ENCODE peak calls at places on chromosomes 13 and 19, in ten cellular contexts. E is heart right ventricle; O is thoracic aorta; U is IMR-90; V is CD4-positive, alpha-beta T cell; W is lower lobe of right lung; G is AG04450; Z is fibroblast of mammary gland; H is AG04449; C is cardiac fibroblast. A is an unnamed sample.

GRCh38 chr19:46951236-46951986 is 68.2 kb upstream of the NPAS1 start:
- DNase-seq in E (no peak), O (no peak), U (peak; percentile 45), V (no peak), W (no peak), G (no peak), Z (peak; percentile 66), H (no peak), C (peak; percentile 91), A (no peak)

GRCh38 chr19:10533656-10534386 is 9.9 kb upstream of the ATG4D start:
- DNase-seq in E (no peak), O (no peak), U (peak; percentile 88), V (no peak), W (no peak), G (peak; percentile 45), Z (peak; percentile 43), H (peak; percentile 94), C (peak; percentile 83), A (no peak)

GRCh38 chr13:94249512-94249911 is 230.0 kb downstream of the DCT start:
- DNase-seq in E (no peak), O (no peak), U (peak; percentile 88), V (no peak), W (no peak), G (peak; percentile 42), Z (peak; percentile 88), H (peak; percentile 58), C (peak; percentile 86), A (no peak)

GRCh38 chr13:19052931-19053330 is 128.7 kb downstream of the TUBA3C start:
- DNase-seq in E (no peak), O (no peak), U (no peak), V (no peak), W (no peak), G (no peak), Z (no peak), H (no peak), C (no peak), A (no peak)

GRCh38 chr13:111865826-111866225 is 201.1 kb upstream of the SOX1 start:
- DNase-seq in E (no peak), O (no peak), U (no peak), V (no peak), W (no peak), G (no peak), Z (no peak), H (no peak), C (no peak), A (no peak)

GRCh38 chr13:52447815-52448552 is 2.5 kb downstream of the VPS36 start:
- DNase-seq in E (no peak), O (no peak), U (no peak), V (no peak), W (no peak), G (no peak), Z (no peak), H (no peak), C (no peak), A (no peak)

GRCh38 chr19:10936661-10937084 is 8.1 kb downstream of the TIMM29 start:
- DNase-seq in E (peak; percentile 61), O (no peak), U (peak; percentile 81), V (no peak), W (no peak), G (peak; percentile 71), Z (peak; percentile 83), H (peak; percentile 19), C (peak; percentile 86), A (no peak)

GRCh38 chr13:95146486-95146885 is 154.8 kb downstream of the ABCC4 start:
- DNase-seq in E (no peak), O (no peak), U (no peak), V (no peak), W (no peak), G (no peak), Z (no peak), H (no peak), C (no peak), A (no peak)

GRCh38 chr19:11202488-11203193 is 5.3 kb upstream of the KANK2 start:
- DNase-seq in E (no peak), O (no peak), U (no peak), V (no peak), W (no peak), G (no peak), Z (no peak), H (no peak), C (no peak), A (no peak)

GRCh38 chr19:53915000-53915399 is 5.9 kb downstream of the CACNG7 start:
- DNase-seq in E (no peak), O (no peak), U (no peak), V (no peak), W (no peak), G (no peak), Z (no peak), H (no peak), C (no peak), A (no peak)

GRCh38 chr13:89066868-89067466 is 1395.8 kb downstream of the SLITRK5 start:
- DNase-seq in E (no peak), O (no peak), U (peak; percentile 0), V (no peak), W (no peak), G (no peak), Z (peak; percentile 24), H (no peak), C (peak; percentile 8), A (no peak)
- TF ChIP-seq CTCF in E (peak; percentile 63), O (peak; percentile 42), U (no peak), V (peak; percentile 59), W (peak; percentile 62), G (peak; percentile 50), Z (peak; percentile 50), H (no peak), C (peak; percentile 4), A (peak; percentile 44)

GRCh38 chr13:45731455-45731854 is 29.3 kb downstream of the CBY2 start:
- DNase-seq in E (no peak), O (no peak), U (no peak), V (no peak), W (no peak), G (no peak), Z (no peak), H (no peak), C (no peak), A (no peak)

GRCh38 chr13:45728759-45729158 is 26.6 kb downstream of the CBY2 start:
- DNase-seq in E (no peak), O (no peak), U (no peak), V (no peak), W (no peak), G (no peak), Z (no peak), H (no peak), C (no peak), A (no peak)
- TF ChIP-seq CTCF in E (no peak), O (no peak), U (no peak), V (no peak), W (no peak), G (peak; percentile 14), Z (peak; percentile 3), H (no peak), C (peak; percentile 15), A (no peak)

DNA sequence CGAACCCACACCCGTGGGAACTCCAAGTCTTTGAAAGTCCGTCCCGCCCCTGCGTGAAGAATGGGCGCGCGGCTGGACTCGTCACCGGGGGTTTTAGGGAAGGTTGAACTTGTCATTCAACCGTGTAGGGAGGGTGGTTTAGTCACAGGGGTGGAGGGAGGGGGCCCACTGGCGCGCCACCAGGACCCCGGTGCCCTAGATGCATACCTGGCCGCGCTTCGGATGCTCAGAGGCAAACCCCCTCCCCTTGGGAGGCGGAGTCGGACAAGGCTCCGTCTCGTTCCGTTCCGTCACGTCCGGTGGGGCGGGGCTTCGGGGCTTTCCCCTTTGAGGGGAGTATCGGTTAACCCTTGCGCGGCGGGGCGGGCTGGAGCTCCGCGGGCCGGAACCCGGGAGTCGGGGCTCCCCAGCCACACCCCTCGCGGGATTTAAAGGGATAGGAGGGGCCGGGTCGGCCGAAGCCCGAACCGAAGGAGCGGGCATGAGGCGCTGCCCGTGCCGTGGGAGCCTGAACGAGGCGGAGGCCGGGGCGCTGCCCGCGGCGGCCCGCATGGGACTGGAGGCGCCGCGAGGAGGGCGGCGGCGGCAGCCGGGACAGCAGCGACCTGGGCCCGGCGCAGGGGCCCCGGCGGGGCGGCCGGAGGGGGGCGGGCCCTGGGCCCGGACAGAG is at the start of the genes COQ8B and ITPKC:
- DNase-seq in E (peak; percentile 100), O (peak; percentile 97), U (peak; percentile 96), V (peak; percentile 100), W (peak; percentile 100), G (peak; percentile 91), Z (peak; percentile 95), H (peak; percentile 83), C (peak; percentile 98), A (peak; percentile 100)
- TF ChIP-seq CTCF in E (no peak), O (no peak), U (peak; percentile 8), V (no peak), W (no peak), G (no peak), Z (no peak), H (no peak), C (no peak), A (no peak)

DNA sequence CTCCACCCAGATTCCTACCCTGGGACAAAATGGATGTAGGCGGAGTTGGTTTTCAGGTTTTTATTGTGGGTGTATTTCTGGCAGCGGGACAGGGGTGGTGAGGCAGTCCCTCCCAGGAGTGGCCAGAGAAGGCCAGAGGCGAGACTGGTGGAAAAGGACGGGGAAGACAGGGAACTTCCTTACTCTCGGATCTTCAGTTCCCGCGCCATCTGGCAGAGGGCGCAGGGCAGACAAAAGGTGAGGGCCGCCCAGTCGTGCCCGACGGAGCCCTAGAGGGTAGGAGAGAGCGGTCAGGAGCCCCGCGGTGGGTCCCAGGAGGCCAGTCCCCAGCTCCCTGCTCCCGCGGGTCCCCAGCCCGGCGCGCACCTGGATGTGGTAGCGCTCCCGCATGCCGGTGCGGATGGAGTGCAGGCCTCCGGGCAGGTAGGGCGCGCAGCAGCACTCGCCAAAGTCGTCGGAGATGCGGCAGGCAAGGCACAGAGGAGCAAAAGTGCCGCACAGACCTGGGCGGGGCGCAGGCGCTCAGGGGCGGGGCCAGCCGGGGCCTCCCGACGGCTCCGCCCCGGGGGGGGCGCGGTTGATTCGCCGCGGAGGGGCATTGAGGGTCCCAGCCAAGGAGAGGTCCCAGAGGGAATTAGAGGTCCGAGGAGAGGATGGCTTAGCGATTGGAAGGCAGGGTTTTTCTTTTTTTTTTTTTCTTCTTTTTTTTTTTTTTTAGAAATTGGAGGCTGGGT is 3.0 kb downstream of the CNFN start:
- DNase-seq in E (peak; percentile 55), O (no peak), U (peak; percentile 33), V (peak; percentile 53), W (peak; percentile 77), G (no peak), Z (peak; percentile 45), H (no peak), C (peak; percentile 45), A (no peak)
- TF ChIP-seq CTCF in E (peak; percentile 54), O (peak; percentile 24), U (peak; percentile 43), V (peak; percentile 55), W (peak; percentile 55), G (peak; percentile 48), Z (peak; percentile 30), H (peak; percentile 63), C (peak; percentile 47), A (no peak)

GRCh38 chr19:43699506-43700367 is 16.1 kb upstream of the IRGC start:
- DNase-seq in E (peak; percentile 31), O (no peak), U (peak; percentile 28), V (no peak), W (peak; percentile 58), G (no peak), Z (peak; percentile 40), H (no peak), C (peak; percentile 21), A (peak; percentile 73)
- TF ChIP-seq CTCF in E (no peak), O (no peak), U (no peak), V (no peak), W (no peak), G (peak; percentile 13), Z (no peak), H (peak; percentile 5), C (no peak), A (no peak)

GRCh38 chr13:41206467-41206866 is 12.1 kb upstream of the KBTBD7 start:
- DNase-seq in E (no peak), O (no peak), U (no peak), V (no peak), W (no peak), G (no peak), Z (no peak), H (no peak), C (no peak), A (no peak)
- TF ChIP-seq CTCF in E (no peak), O (no peak), U (no peak), V (no peak), W (no peak), G (no peak), Z (no peak), H (no peak), C (no peak), A (no peak)

A was measured in mesothelial cell of epicardium.